ENCODE peak calls at places on chromosomes 1 and 21, in seven cellular contexts. I is effector memory CD8-positive, alpha-beta T cell; O is PC-3; E is effector CD4-positive, alpha-beta T cell; M is stomach; N is A549; G is RPMI7951. S is an unnamed sample.

GRCh38 chr1:236762410-236762809 is 32.7 kb upstream of the MTR start:
- DNase-seq in E (no peak), I (no peak), O (no peak), M (no peak), N (no peak), G (no peak), S (no peak)

GRCh38 chr21:44083631-44084291 is 23.4 kb upstream of the PWP2 start:
- DNase-seq in E (peak), M (peak), G (no peak), N (no peak), I (peak), O (no peak), S (no peak)

GRCh38 chr1:170670751-170671628 is 7.1 kb downstream of the PRRX1 start:
- DNase-seq in G (no peak), E (no peak), M (no peak), O (no peak), N (no peak), I (no peak), S (no peak)

GRCh38 chr1:32178380-32179192 is 889 bp upstream of the TXLNA start:
- DNase-seq in N (no peak), E (no peak), O (no peak), I (no peak), M (no peak), G (no peak), S (no peak)

GRCh38 chr1:235952950-235953615 is 86.4 kb upstream of the LYST start:
- DNase-seq in E (no peak), I (no peak), N (no peak), M (no peak), G (no peak), O (peak), S (no peak)

GRCh38 chr1:213656039-213656438 is 331.7 kb upstream of the PROX1 start:
- DNase-seq in G (no peak), O (no peak), I (no peak), E (no peak), N (no peak), M (no peak), S (no peak)

GRCh38 chr1:78145105-78145580 is 99.4 kb downstream of the GIPC2 start:
- DNase-seq in O (peak), G (peak), M (peak), E (peak), I (peak), N (peak), S (peak)

GRCh38 chr1:99811075-99811474 is 39.1 kb upstream of the AGL start:
- DNase-seq in E (no peak), N (no peak), O (no peak), G (no peak), I (no peak), M (no peak), S (no peak)

GRCh38 chr1:168767885-168768584 is 39.0 kb upstream of the DPT start:
- DNase-seq in G (peak), E (no peak), I (no peak), O (no peak), M (peak), N (no peak), S (peak)

S was measured in cerebellar cortex.